ENCODE peak calls at places on chromosomes 16 and 17, in six cellular contexts. U is sigmoid colon, R is ovary, F is GM12878, H is A549, C is K562. Y is an unnamed sample.

GRCh38 chr17:19464033-19465026 is 53.3 kb downstream of the RNF112 start:
- DNase-seq in U (peak), H (no peak), F (no peak), R (peak), C (no peak), Y (no peak)

GRCh38 chr17:7025240-7025639 is 2.4 kb downstream of the BCL6B start:
- DNase-seq in F (no peak), R (no peak), H (no peak), U (no peak), C (no peak), Y (no peak)

GRCh38 chr17:40326832-40327199 is 17.8 kb downstream of the RARA start:
- DNase-seq in R (peak), H (no peak), U (no peak), C (no peak), F (no peak), Y (no peak)

GRCh38 chr17:64315032-64315490 is 52.0 kb upstream of the TEX2 start:
- DNase-seq in U (peak), F (no peak), R (peak), C (no peak), H (no peak), Y (peak)

GRCh38 chr17:64320613-64321553 is 57.8 kb upstream of the TEX2 start:
- DNase-seq in R (peak), F (no peak), H (peak), U (peak), C (peak), Y (peak)

GRCh38 chr16:58494981-58495860 is 4.7 kb upstream of the NDRG4 start:
- DNase-seq in C (peak), F (peak), H (peak), U (peak), R (peak), Y (peak)

GRCh38 chr16:50711862-50712567 is 18.6 kb downstream of the NOD2 start:
- DNase-seq in H (no peak), C (no peak), F (no peak), R (no peak), U (peak), Y (no peak)

GRCh38 chr16:27549857-27550581 is at the start of the genes GTF3C1 and KATNIP:
- DNase-seq in R (peak), U (peak), H (peak), C (peak), F (peak), Y (peak)

GRCh38 chr16:77304134-77304533 is 104.9 kb downstream of the SYCE1L start:
- DNase-seq in H (no peak), F (no peak), U (no peak), C (no peak), R (no peak), Y (no peak)

GRCh38 chr16:77922355-77922754 is 100.0 kb upstream of the CLEC3A start:
- DNase-seq in H (no peak), U (no peak), F (no peak), C (no peak), R (no peak), Y (no peak)

GRCh38 chr16:89505204-89506112 is 2.7 kb upstream of the SPG7 start:
- DNase-seq in F (peak), C (peak), U (peak), H (peak), R (peak), Y (peak)

GRCh38 chr16:86480444-86480843 is 29.9 kb upstream of the FOXF1 start:
- DNase-seq in C (no peak), U (no peak), R (no peak), F (no peak), H (no peak), Y (no peak)

GRCh38 chr17:37813753-37814152 is 68.9 kb upstream of the HNF1B start:
- DNase-seq in C (no peak), H (peak), U (no peak), F (no peak), R (no peak), Y (no peak)

GRCh38 chr17:51850206-51850605 is 308.3 kb downstream of the CA10 start:
- DNase-seq in C (no peak), F (no peak), U (no peak), H (no peak), R (no peak), Y (no peak)

GRCh38 chr17:17789828-17790672 is 46.7 kb downstream of the SREBF1 start:
- DNase-seq in U (no peak), H (no peak), C (no peak), R (no peak), F (no peak), Y (no peak)

GRCh38 chr17:38456031-38456815 is 28.0 kb downstream of the ARHGAP23 start:
- DNase-seq in C (no peak), F (no peak), R (no peak), H (peak), U (no peak), Y (no peak)

GRCh38 chr16:247027-247426 is 12.4 kb downstream of the FAM234A start:
- DNase-seq in F (no peak), R (no peak), U (no peak), C (no peak), H (no peak), Y (no peak)

GRCh38 chr16:57807968-57808528 is 5.8 kb upstream of the KIFC3 start:
- DNase-seq in C (peak), R (peak), F (no peak), U (peak), H (peak), Y (peak)

GRCh38 chr17:78230996-78231931 is at the start of gene TMEM235:
- DNase-seq in F (no peak), U (no peak), R (no peak), C (no peak), H (no peak), Y (no peak)

GRCh38 chr17:42315402-42316156 is 27.3 kb downstream of the STAT5A start:
- DNase-seq in H (no peak), U (no peak), R (no peak), C (peak), F (peak), Y (peak)

GRCh38 chr17:70251704-70252103 is 82.4 kb downstream of the KCNJ2 start:
- DNase-seq in C (no peak), F (no peak), U (no peak), R (no peak), H (no peak), Y (no peak)

GRCh38 chr16:88195021-88195581 is 187.7 kb upstream of the ZNF469 start:
- DNase-seq in U (peak), F (no peak), H (no peak), R (no peak), C (no peak), Y (no peak)

GRCh38 chr16:62899737-62900136 is 863.5 kb upstream of the CDH8 start:
- DNase-seq in R (no peak), C (no peak), F (no peak), H (no peak), U (no peak), Y (no peak)

GRCh38 chr16:10599626-10600025 is 19.2 kb upstream of the EMP2 start:
- DNase-seq in R (no peak), C (no peak), H (no peak), F (no peak), U (no peak), Y (no peak)

GRCh38 chr17:57295526-57296023 is 39.3 kb downstream of the MSI2 start:
- DNase-seq in H (no peak), R (no peak), C (no peak), F (no peak), U (no peak), Y (no peak)

GRCh38 chr17:66655861-66656260 is 179.1 kb upstream of the CACNG5 start:
- DNase-seq in R (no peak), F (no peak), C (peak), U (no peak), H (no peak), Y (no peak)

DNA sequence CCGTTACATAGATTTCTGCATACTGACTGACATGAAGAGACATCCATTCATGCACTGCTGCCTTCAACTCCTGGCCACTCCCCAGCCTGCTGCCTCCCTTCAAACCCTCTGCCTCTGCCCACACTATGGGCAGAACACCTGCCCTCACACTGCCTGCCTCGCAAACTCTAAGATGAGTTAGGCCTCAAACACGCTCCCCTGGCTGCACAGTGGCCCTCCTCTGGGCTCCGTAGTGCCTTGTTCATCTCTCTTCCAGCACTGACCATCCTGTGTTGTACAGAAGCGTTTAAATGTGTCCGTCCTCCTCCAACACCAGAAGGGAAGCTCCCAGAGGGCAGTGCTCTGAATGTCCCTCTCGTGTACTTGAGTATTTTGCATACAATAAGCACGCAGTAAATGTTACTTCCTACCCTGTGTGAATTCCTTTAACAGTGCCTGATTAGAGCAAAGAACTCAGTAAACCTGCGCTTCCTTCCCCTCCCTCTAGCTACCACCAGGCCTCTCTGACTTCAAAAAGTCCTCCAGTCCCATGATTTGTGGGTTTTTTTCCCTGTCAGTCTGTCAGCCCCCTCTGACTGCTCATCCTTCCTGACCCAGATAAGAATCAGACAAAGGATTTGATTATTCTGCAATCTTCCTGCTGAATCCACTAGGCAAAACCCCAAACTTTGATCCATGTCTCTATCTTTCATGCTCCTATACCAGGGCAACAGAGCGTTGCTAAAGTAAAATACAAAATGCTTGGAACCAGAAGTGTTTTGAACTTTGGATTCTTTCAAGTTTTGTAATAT is 3.9 kb downstream of the DHX33 start:
- DNase-seq in U (no peak), F (no peak), C (no peak), H (no peak), R (no peak), Y (no peak)
- TF ChIP-seq EP300 in U (no peak), F (no peak), C (no peak), H (no peak), R (no peak), Y (no peak)

GRCh38 chr17:81994593-81995462 is 17.4 kb downstream of the ASPSCR1 start:
- DNase-seq in C (no peak), U (no peak), F (no peak), H (no peak), R (no peak), Y (no peak)
- TF ChIP-seq EP300 in C (no peak), U (no peak), F (no peak), H (no peak), R (no peak), Y (no peak)

DNA sequence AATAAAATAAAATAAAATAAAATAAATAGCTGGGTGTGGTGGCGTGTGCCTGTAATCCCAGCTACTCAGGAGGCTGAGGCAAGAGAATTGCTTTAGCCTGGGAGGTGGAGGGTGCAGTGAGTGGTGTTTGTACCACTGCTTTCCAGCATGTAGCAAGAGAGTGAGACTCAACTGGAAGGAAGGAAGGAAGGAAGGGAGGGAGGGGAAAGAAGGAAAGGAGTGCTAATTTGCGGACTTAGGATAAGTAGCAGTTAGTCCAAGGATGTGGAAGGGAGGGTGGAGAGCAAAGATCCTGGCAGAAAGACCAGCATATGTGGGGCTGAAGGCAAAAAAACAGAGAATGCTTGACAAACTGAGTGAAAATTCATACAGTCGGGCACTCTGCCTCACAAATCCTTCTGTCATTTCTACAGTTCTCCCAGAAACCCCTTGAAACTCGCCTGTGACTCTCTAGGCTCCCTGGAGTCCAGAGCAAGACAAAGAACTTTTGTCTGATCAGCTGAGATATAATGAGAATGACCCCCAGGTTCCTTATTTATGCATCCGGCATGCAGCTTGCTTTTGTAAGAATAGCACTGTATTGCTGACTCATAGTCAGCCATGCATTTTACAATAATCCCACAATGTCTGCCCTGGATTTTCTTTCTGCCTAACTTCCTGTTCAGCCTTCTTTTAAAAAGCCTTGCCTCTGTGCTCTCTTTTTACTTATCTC is 31.5 kb downstream of the CDK5RAP3 start:
- DNase-seq in R (no peak), C (peak), H (peak), F (peak), U (no peak), Y (no peak)
- TF ChIP-seq EP300 in R (no peak), C (no peak), H (no peak), F (peak), U (no peak), Y (no peak)

GRCh38 chr16:4057439-4057877 is 58.8 kb downstream of the ADCY9 start:
- DNase-seq in R (no peak), H (no peak), U (peak), C (no peak), F (no peak), Y (no peak)

GRCh38 chr16:4059969-4060368 is 56.3 kb downstream of the ADCY9 start:
- DNase-seq in C (no peak), R (no peak), F (no peak), H (no peak), U (peak), Y (no peak)

GRCh38 chr16:4056161-4057105 is 59.8 kb downstream of the ADCY9 start:
- DNase-seq in U (peak), R (no peak), H (no peak), F (no peak), C (no peak), Y (peak)

GRCh38 chr16:4060823-4061222 is 55.4 kb downstream of the ADCY9 start:
- DNase-seq in C (no peak), F (no peak), H (no peak), U (no peak), R (no peak), Y (no peak)

GRCh38 chr16:4058386-4058785 is 57.9 kb downstream of the ADCY9 start:
- DNase-seq in F (no peak), H (no peak), U (peak), R (no peak), C (no peak), Y (no peak)
- TF ChIP-seq EP300 in F (no peak), H (no peak), U (no peak), R (no peak), C (no peak), Y (no peak)

GRCh38 chr17:16589097-16589969 is 20.3 kb upstream of the ZNF287 start:
- DNase-seq in R (peak), H (peak), F (peak), U (peak), C (peak), Y (peak)

GRCh38 chr17:16593356-16594102 is 24.5 kb upstream of the ZNF287 start:
- DNase-seq in H (no peak), R (no peak), F (no peak), U (no peak), C (no peak), Y (no peak)
- TF ChIP-seq EP300 in H (no peak), R (no peak), F (no peak), U (no peak), C (no peak), Y (no peak)